ENCODE peak calls at places on chromosomes 13 and 19, in seven cellular contexts. F, C, M, N, K, Q and V are unnamed samples.

GRCh38 chr19:44869728-44870470 is 21.2 kb upstream of the TOMM40 start:
- DNase-seq in F (peak), M (no peak), Q (no peak), N (peak), C (no peak), K (peak), V (no peak)

GRCh38 chr19:30520735-30521479 is 148.7 kb downstream of the ZNF536 start:
- DNase-seq in K (no peak), N (no peak), M (no peak), C (peak), Q (no peak), F (no peak), V (no peak)

GRCh38 chr19:17303940-17304267 is 679 bp upstream of the ABHD8 start:
- DNase-seq in N (no peak), C (no peak), F (no peak), K (no peak), Q (no peak), M (no peak), V (no peak)

GRCh38 chr19:31353826-31354225 is 4.6 kb upstream of the TSHZ3 start:
- DNase-seq in K (no peak), N (no peak), M (no peak), F (no peak), Q (no peak), C (peak), V (no peak)

GRCh38 chr19:52917531-52917930 is 5.7 kb downstream of the ZNF888 start:
- DNase-seq in K (no peak), M (no peak), F (no peak), Q (no peak), C (no peak), N (no peak), V (no peak)

GRCh38 chr13:43301341-43301969 is 278.1 kb downstream of the DNAJC15 start:
- DNase-seq in Q (no peak), C (no peak), K (no peak), F (no peak), N (no peak), M (no peak), V (no peak)

GRCh38 chr13:46721054-46721453 is 75.9 kb downstream of the ESD start:
- DNase-seq in C (no peak), K (peak), N (no peak), F (peak), Q (peak), M (peak), V (no peak)

GRCh38 chr19:11453468-11454341 is 18.3 kb downstream of the PRKCSH start:
- DNase-seq in C (no peak), K (no peak), N (no peak), M (no peak), F (no peak), Q (peak), V (no peak)

GRCh38 chr13:108929532-108929931 is 300.1 kb downstream of the MYO16 start:
- DNase-seq in N (peak), F (no peak), Q (no peak), M (no peak), K (no peak), C (no peak), V (no peak)

GRCh38 chr19:49913720-49914119 is 15.3 kb upstream of the ATF5 start:
- DNase-seq in N (no peak), K (no peak), F (no peak), C (no peak), M (no peak), Q (no peak), V (no peak)

GRCh38 chr19:4367336-4367723 is 24.0 kb downstream of the MPND start:
- DNase-seq in K (no peak), M (no peak), Q (no peak), N (no peak), F (no peak), C (no peak), V (no peak)

GRCh38 chr19:48915757-48916156 is 15.6 kb downstream of the NUCB1 start:
- DNase-seq in C (no peak), M (no peak), F (no peak), N (no peak), K (no peak), Q (no peak), V (no peak)

GRCh38 chr13:39397221-39397620 is 205.8 kb downstream of the LHFPL6 start:
- DNase-seq in Q (no peak), F (no peak), C (no peak), M (no peak), N (no peak), K (no peak), V (no peak)

GRCh38 chr19:34808566-34808965 is 35.6 kb upstream of the ZNF599 start:
- DNase-seq in M (peak), F (peak), N (peak), C (no peak), Q (no peak), K (no peak), V (no peak)

GRCh38 chr19:12872941-12873890 is 8.0 kb downstream of the DNASE2 start:
- DNase-seq in M (peak), N (peak), K (peak), C (no peak), Q (peak), F (peak), V (no peak)

GRCh38 chr19:6423499-6424189 is 967 bp downstream of the KHSRP start:
- DNase-seq in F (peak), C (no peak), Q (peak), M (peak), K (peak), N (peak), V (peak)

GRCh38 chr19:55647732-55648656 is at the start of gene CCDC106:
- DNase-seq in F (peak), N (peak), Q (peak), C (no peak), M (peak), K (peak), V (peak)

GRCh38 chr13:95355491-95355890 is 54.2 kb upstream of the ABCC4 start:
- DNase-seq in F (peak), K (no peak), M (peak), Q (no peak), C (no peak), N (peak), V (no peak)

GRCh38 chr13:98528663-98529064 is 48.2 kb downstream of the STK24 start:
- DNase-seq in M (no peak), Q (no peak), K (peak), F (no peak), N (no peak), C (no peak), V (no peak)

GRCh38 chr13:49536144-49536873 is 40.6 kb downstream of the PHF11 start:
- DNase-seq in Q (peak), K (no peak), N (no peak), C (no peak), F (no peak), M (no peak), V (no peak)